ENCODE peak calls at places on chromosome 22, in four cellular contexts. M, L, A and X are unnamed samples.

GRCh38 chr22:18023509-18024275 is 669 bp downstream of the MICAL3 start:
- DNase-seq in M (no peak), A (peak; percentile 53), L (peak; percentile 43), X (peak; percentile 64)

GRCh38 chr22:44884968-44885805 is 124.6 kb downstream of the PHF21B start:
- DNase-seq in A (no peak), M (no peak), L (no peak), X (no peak)

GRCh38 chr22:48199667-48200066 is 1437.2 kb downstream of the TBC1D22A start:
- DNase-seq in L (no peak), A (no peak), M (no peak), X (no peak)

GRCh38 chr22:45036154-45036553 is 26.3 kb upstream of the PHF21B start:
- DNase-seq in A (no peak), M (no peak), L (no peak), X (no peak)

GRCh38 chr22:39381009-39381755 is 18.4 kb upstream of the TAB1 start:
- DNase-seq in A (no peak), L (no peak), M (no peak), X (no peak)

GRCh38 chr22:37254867-37255233 is 10.8 kb upstream of the RAC2 start:
- DNase-seq in L (peak; percentile 53), A (no peak), M (no peak), X (no peak)

GRCh38 chr22:27317156-27317555 is 484.4 kb downstream of the MN1 start:
- DNase-seq in M (no peak), A (no peak), L (no peak), X (peak; percentile 40)

GRCh38 chr22:47084226-47084625 is 321.8 kb downstream of the TBC1D22A start:
- DNase-seq in M (no peak), L (no peak), A (no peak), X (no peak)

GRCh38 chr22:23219787-23220484 is 39.6 kb downstream of the BCR start:
- DNase-seq in A (no peak), L (peak; percentile 19), M (no peak), X (no peak)

GRCh38 chr22:47063606-47064005 is 301.2 kb downstream of the TBC1D22A start:
- DNase-seq in A (no peak), L (no peak), M (no peak), X (no peak)

GRCh38 chr22:23822101-23822671 is 16.6 kb downstream of the DERL3 start:
- DNase-seq in M (no peak), A (no peak), L (no peak), X (no peak)

GRCh38 chr22:47612136-47612910 is 849.9 kb downstream of the TBC1D22A start:
- DNase-seq in L (no peak), A (no peak), M (no peak), X (no peak)

GRCh38 chr22:49203863-49204598 is 623.6 kb downstream of the BRD1 start:
- DNase-seq in L (no peak), M (no peak), A (no peak), X (no peak)

GRCh38 chr22:37965940-37966664 is 12.6 kb downstream of the POLR2F start:
- DNase-seq in L (no peak), M (no peak), A (no peak), X (no peak)

GRCh38 chr22:36356708-36357694 is 30.8 kb downstream of the MYH9 start:
- DNase-seq in L (no peak), A (no peak), M (peak; percentile 48), X (no peak)

GRCh38 chr22:46007848-46008261 is 30.9 kb upstream of the WNT7B start:
- DNase-seq in A (peak; percentile 81), M (no peak), L (peak; percentile 74), X (no peak)

GRCh38 chr22:23549198-23549595 is 30.9 kb downstream of the IGLL1 start:
- DNase-seq in M (no peak), A (no peak), L (no peak), X (no peak)

GRCh38 chr22:46036558-46037408 is 59.8 kb upstream of the WNT7B start:
- DNase-seq in L (no peak), A (no peak), M (peak; percentile 51), X (peak; percentile 61)

GRCh38 chr22:29156507-29156906 is 49.2 kb upstream of the EMID1 start:
- DNase-seq in M (no peak), L (no peak), A (no peak), X (peak; percentile 64)

GRCh38 chr22:50298937-50299656 is 8.3 kb downstream of the PLXNB2 start:
- DNase-seq in A (no peak), M (no peak), L (no peak), X (peak; percentile 56)

GRCh38 chr22:26053737-26054316 is 115.4 kb upstream of the SEZ6L start:
- DNase-seq in M (no peak), A (no peak), L (no peak), X (peak; percentile 26)

GRCh38 chr22:40524392-40525249 is 111.9 kb downstream of the MRTFA start:
- DNase-seq in L (no peak), A (no peak), M (no peak), X (no peak)

GRCh38 chr22:50306753-50307749 is at the start of gene PLXNB2:
- DNase-seq in A (no peak), M (no peak), L (no peak), X (peak; percentile 93)

GRCh38 chr22:50452649-50453048 is 22.2 kb downstream of the SBF1 start:
- DNase-seq in M (no peak), A (no peak), L (no peak), X (no peak)

GRCh38 chr22:24094966-24095365 is 83.9 kb downstream of the CABIN1 start:
- DNase-seq in L (no peak), A (no peak), M (no peak), X (no peak)

GRCh38 chr22:35392357-35392756 is 7.6 kb upstream of the MCM5 start:
- DNase-seq in L (no peak), M (no peak), A (no peak), X (no peak)

GRCh38 chr22:46079861-46080821 is 70.2 kb upstream of the PPARA start:
- DNase-seq in A (peak; percentile 80), M (no peak), L (no peak), X (no peak)

GRCh38 chr22:40739723-40740122 is 60.4 kb downstream of the MCHR1 start:
- DNase-seq in A (no peak), M (no peak), L (no peak), X (no peak)

GRCh38 chr22:36816635-36817428 is at the start of gene PVALB:
- DNase-seq in L (no peak), M (no peak), A (no peak), X (peak; percentile 65)

GRCh38 chr22:36301384-36301828 is 48.5 kb downstream of the APOL1 start:
- DNase-seq in A (no peak), M (peak; percentile 81), L (no peak), X (peak; percentile 81)

GRCh38 chr22:17213976-17214375 is 5.3 kb downstream of the ADA2 start:
- DNase-seq in L (peak; percentile 4), M (peak; percentile 26), A (no peak), X (peak; percentile 34)

GRCh38 chr22:47600281-47600680 is 837.8 kb downstream of the TBC1D22A start:
- DNase-seq in A (no peak), M (no peak), L (no peak), X (no peak)

GRCh38 chr22:44752285-44753188 is at the start of gene ARHGAP8:
- DNase-seq in M (no peak), L (no peak), A (no peak), X (peak; percentile 38)

GRCh38 chr22:20259336-20259705 is 8.8 kb downstream of the RTN4R start:
- DNase-seq in A (no peak), L (no peak), M (no peak), X (no peak)

GRCh38 chr22:43567691-43568308 is 156.0 kb downstream of the MPPED1 start:
- DNase-seq in L (no peak), M (no peak), A (no peak), X (no peak)

GRCh38 chr22:35619336-35620094 is 2.4 kb upstream of the MB start:
- DNase-seq in L (no peak), M (no peak), A (no peak), X (no peak)